ENCODE peak calls at places on chromosomes 5 and 9, in four cellular contexts. One of them, this sample, is unnamed.

GRCh38 chr9:124502711-124503702 is 4.2 kb downstream of the NR5A1 start:
- DNase-seq in uterus: no peak
- DNase-seq in upper lobe of left lung: no peak
- DNase-seq in ovary: peak; percentile 43
- DNase-seq in this sample: no peak

GRCh38 chr5:43227655-43228054 is 35.6 kb downstream of the NIM1K start:
- DNase-seq in upper lobe of left lung: no peak
- DNase-seq in ovary: no peak
- DNase-seq in uterus: no peak
- DNase-seq in this sample: no peak

GRCh38 chr9:97041898-97042297 is 3.0 kb upstream of the CTSV start:
- DNase-seq in ovary: no peak
- DNase-seq in uterus: no peak
- DNase-seq in upper lobe of left lung: no peak
- DNase-seq in this sample: no peak

GRCh38 chr5:88732181-88732633 is 150.8 kb downstream of the MEF2C start:
- DNase-seq in ovary: peak; percentile 38
- DNase-seq in uterus: peak; percentile 36
- DNase-seq in upper lobe of left lung: peak; percentile 53
- DNase-seq in this sample: no peak

GRCh38 chr5:175246242-175246891 is 197.6 kb downstream of the DRD1 start:
- DNase-seq in ovary: no peak
- DNase-seq in upper lobe of left lung: no peak
- DNase-seq in uterus: peak; percentile 15
- DNase-seq in this sample: no peak

GRCh38 chr5:5886812-5887486 is 464.5 kb downstream of the ICE1 start:
- DNase-seq in uterus: no peak
- DNase-seq in upper lobe of left lung: peak; percentile 33
- DNase-seq in ovary: no peak
- DNase-seq in this sample: peak; percentile 52

GRCh38 chr5:122040903-122041302 is 37.2 kb downstream of the LOX start:
- DNase-seq in upper lobe of left lung: no peak
- DNase-seq in uterus: no peak
- DNase-seq in ovary: no peak
- DNase-seq in this sample: no peak

GRCh38 chr5:149320791-149321330 is 24.4 kb upstream of the GRPEL2 start:
- DNase-seq in uterus: peak; percentile 83
- DNase-seq in ovary: peak; percentile 94
- DNase-seq in upper lobe of left lung: peak; percentile 84
- DNase-seq in this sample: peak; percentile 88

GRCh38 chr5:77893225-77893860 is 117.2 kb upstream of the TBCA start:
- DNase-seq in upper lobe of left lung: no peak
- DNase-seq in ovary: no peak
- DNase-seq in uterus: no peak
- DNase-seq in this sample: no peak

GRCh38 chr5:150138551-150139265 is 16.9 kb downstream of the PDGFRB start:
- DNase-seq in ovary: peak; percentile 87
- DNase-seq in uterus: peak; percentile 72
- DNase-seq in upper lobe of left lung: no peak
- DNase-seq in this sample: peak; percentile 67

GRCh38 chr5:163190283-163190682 is 247.1 kb upstream of the CCNG1 start:
- DNase-seq in uterus: no peak
- DNase-seq in upper lobe of left lung: no peak
- DNase-seq in ovary: no peak
- DNase-seq in this sample: no peak

GRCh38 chr9:126154182-126154827 is 172.3 kb upstream of the MVB12B start:
- DNase-seq in uterus: no peak
- DNase-seq in upper lobe of left lung: no peak
- DNase-seq in ovary: peak; percentile 10
- DNase-seq in this sample: peak; percentile 19

GRCh38 chr5:44167540-44167939 is 221.7 kb downstream of the FGF10 start:
- DNase-seq in upper lobe of left lung: no peak
- DNase-seq in ovary: no peak
- DNase-seq in uterus: no peak
- DNase-seq in this sample: no peak

GRCh38 chr5:13108281-13108680 is 836.2 kb downstream of the DNAH5 start:
- DNase-seq in upper lobe of left lung: no peak
- DNase-seq in ovary: no peak
- DNase-seq in uterus: no peak
- DNase-seq in this sample: no peak

GRCh38 chr5:65262590-65263189 is 219.0 kb downstream of the ADAMTS6 start:
- DNase-seq in uterus: peak; percentile 15
- DNase-seq in upper lobe of left lung: no peak
- DNase-seq in ovary: peak; percentile 39
- DNase-seq in this sample: no peak

GRCh38 chr9:115615821-115616665 is 498.1 kb upstream of the TNC start:
- DNase-seq in upper lobe of left lung: no peak
- DNase-seq in uterus: no peak
- DNase-seq in ovary: no peak
- DNase-seq in this sample: no peak

GRCh38 chr9:136107953-136108647 is 10.6 kb downstream of the TMEM250 start:
- DNase-seq in uterus: no peak
- DNase-seq in ovary: no peak
- DNase-seq in upper lobe of left lung: no peak
- DNase-seq in this sample: no peak
- H3K4me1 ChIP-seq in uterus: peaks cover 20% of the 10 kb centered on the region
- H3K4me1 ChIP-seq in ovary: peaks cover 17% of the 10 kb centered on the region
- H3K4me1 ChIP-seq in upper lobe of left lung: peaks cover 59% of the 10 kb centered on the region
- H3K4me1 ChIP-seq in this sample: peaks cover 81% of the 10 kb centered on the region

GRCh38 chr9:113504725-113505590 is 41.4 kb downstream of the RGS3 start:
- DNase-seq in upper lobe of left lung: no peak
- DNase-seq in ovary: peak; percentile 50
- DNase-seq in uterus: no peak
- DNase-seq in this sample: no peak

GRCh38 chr9:113501821-113502220 is 38.3 kb downstream of the RGS3 start:
- DNase-seq in ovary: no peak
- DNase-seq in upper lobe of left lung: no peak
- DNase-seq in uterus: no peak
- DNase-seq in this sample: no peak

GRCh38 chr9:113503131-113503541 is 39.6 kb downstream of the RGS3 start:
- DNase-seq in upper lobe of left lung: no peak
- DNase-seq in uterus: no peak
- DNase-seq in ovary: no peak
- DNase-seq in this sample: no peak

GRCh38 chr9:113502427-113503008 is 39.0 kb downstream of the RGS3 start:
- DNase-seq in upper lobe of left lung: no peak
- DNase-seq in uterus: no peak
- DNase-seq in ovary: no peak
- DNase-seq in this sample: no peak

DNA sequence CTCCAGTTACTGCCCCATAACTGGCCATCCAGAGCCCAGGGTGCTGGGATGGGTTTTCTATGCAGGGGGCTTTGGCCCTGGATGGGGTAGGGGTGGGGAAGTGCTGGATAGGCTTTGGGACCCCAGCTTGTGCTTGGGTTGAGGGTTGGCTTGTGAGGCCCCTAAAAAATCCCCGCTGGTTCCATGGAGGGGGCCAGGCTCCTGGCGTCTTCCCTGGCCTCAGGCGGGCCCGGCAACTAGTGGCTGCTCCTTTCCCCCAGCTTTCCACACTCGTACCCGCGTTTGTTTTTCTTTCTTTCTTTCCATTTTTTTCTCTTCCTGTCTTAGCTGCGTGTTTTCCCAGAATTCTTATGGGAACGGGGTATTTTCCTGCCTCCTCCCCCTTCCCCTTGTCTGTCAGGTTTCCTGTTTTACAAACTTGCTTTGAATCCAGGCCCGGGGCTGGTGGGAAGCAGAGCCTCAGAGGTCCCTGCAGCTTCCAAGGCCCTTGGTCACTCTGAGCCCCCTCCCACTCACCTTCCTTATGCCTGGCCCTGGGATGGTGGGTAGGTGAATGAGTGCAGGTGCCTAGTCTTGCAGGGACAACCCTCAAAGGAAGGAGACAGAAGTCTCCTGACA is 40.2 kb downstream of the RGS3 start:
- DNase-seq in uterus: no peak
- DNase-seq in upper lobe of left lung: no peak
- DNase-seq in ovary: peak; percentile 17
- DNase-seq in this sample: no peak
- TF ChIP-seq POLR2A in uterus: no peak
- TF ChIP-seq POLR2A in upper lobe of left lung: no peak
- TF ChIP-seq POLR2A in ovary: no peak
- TF ChIP-seq POLR2A in this sample: no peak

DNA sequence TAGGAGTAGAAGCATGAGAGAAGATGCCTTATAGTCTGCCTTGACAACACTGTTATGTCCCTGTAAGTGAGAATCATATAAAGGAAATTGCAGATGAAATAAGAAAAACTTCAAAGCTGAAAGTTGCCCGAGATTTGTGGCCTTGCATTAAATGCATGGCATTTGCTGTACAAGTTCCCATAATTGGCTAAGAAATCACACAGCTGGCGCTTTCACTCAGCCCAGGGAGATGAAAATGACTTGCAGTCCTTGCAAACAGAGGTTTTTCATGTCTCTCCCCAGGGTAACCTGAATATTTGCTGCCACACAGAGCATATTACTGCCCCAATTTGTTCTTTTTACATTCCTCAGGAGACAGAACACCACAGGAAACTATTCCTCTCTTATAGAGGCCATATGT is 174.8 kb downstream of the FAM114A2 start:
- DNase-seq in uterus: no peak
- DNase-seq in ovary: no peak
- DNase-seq in upper lobe of left lung: no peak
- DNase-seq in this sample: no peak
- H3K4me1 ChIP-seq in uterus: no peaks in the 10 kb centered on the region
- H3K4me1 ChIP-seq in ovary: no peaks in the 10 kb centered on the region
- H3K4me1 ChIP-seq in upper lobe of left lung: no peaks in the 10 kb centered on the region
- H3K4me1 ChIP-seq in this sample: no peaks in the 10 kb centered on the region

DNA sequence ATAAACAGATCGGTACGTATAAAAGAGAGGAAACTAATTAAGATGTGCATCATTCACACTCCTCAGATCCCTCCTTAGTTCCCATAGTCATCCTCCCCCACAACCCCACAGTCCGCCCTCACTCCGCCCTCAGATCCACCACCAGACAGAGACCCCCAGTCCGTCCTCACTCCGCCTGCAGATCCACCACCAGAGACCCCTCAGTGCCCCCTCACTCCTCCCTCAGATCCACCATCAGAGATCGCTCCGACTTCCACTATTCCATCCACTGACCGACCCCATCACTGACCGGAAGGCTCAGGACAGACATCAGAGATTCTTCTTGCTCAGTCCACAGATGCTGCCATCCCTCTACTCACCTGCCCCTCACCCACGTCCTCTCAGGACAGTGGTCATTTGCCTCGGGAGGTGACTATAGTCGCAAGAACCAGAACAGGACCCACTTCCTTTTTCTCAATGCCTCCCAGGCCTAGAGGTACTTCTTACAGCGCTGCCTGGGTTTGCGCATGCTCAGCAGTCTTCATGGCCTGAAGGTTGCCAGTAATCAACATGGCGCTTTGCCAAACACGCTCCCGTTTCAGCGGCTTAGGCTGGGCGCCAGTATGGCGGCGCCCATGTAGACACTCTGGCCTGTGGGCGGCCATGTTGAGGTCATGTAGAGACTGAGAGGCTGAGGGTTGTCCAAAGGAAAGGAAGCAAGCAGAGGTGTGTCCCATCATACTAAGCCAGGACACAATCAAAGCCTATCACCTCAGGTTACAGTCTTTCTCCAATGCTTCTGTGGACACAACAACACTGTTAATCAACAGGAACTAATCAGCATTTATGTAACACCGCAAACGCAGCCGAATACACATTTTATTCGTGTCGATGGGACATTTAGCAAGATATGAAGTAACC is at the start of gene ZNF484:
- DNase-seq in upper lobe of left lung: peak; percentile 99
- DNase-seq in uterus: peak; percentile 97
- DNase-seq in ovary: peak; percentile 98
- DNase-seq in this sample: peak; percentile 99
- TF ChIP-seq POLR2A in upper lobe of left lung: peak; percentile 51
- TF ChIP-seq POLR2A in uterus: no peak
- TF ChIP-seq POLR2A in ovary: no peak
- TF ChIP-seq POLR2A in this sample: no peak

DNA sequence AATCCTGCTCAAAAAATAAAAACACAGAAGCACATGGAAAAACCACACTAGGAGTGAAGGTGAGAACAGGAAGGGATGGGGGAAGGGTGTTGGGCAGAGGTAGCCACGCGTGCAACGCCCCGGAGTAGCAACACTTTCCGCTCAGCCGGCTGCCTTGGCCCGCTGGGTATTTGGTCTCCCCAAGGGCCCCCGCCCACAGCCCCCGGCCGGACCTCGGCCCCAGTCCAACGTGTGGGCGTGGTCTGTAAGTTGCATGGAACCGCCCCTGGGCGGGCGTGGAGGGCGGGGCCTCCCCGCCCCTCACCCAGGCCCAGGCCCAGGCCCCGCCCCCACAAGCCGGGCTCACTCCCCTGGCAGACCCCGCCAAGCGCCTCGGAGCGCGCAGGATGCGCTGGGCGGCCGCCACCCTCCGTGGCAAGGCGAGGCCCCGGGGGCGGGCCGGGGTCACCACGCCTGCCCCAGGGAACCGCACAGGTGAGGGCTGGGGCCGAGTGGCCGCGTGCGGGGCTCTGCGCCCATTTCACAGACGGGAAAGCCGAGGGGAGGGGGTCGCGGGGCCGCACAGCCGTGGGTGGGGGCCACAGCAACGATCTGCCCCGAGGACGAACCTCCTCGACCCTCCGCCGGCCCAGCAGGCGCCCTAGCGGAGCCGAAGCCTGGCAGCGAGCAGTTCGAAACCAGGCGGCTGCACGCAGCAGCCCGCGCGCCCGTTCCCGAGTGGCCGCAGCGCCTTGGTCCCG is at the start of gene SUSD3:
- DNase-seq in uterus: peak; percentile 84
- DNase-seq in ovary: peak; percentile 96
- DNase-seq in upper lobe of left lung: peak; percentile 85
- DNase-seq in this sample: peak; percentile 76
- H3K4me1 ChIP-seq in uterus: peaks cover 24% of the 10 kb centered on the region
- H3K4me1 ChIP-seq in ovary: peaks cover 41% of the 10 kb centered on the region
- H3K4me1 ChIP-seq in upper lobe of left lung: peaks cover 41% of the 10 kb centered on the region
- H3K4me1 ChIP-seq in this sample: peaks cover 66% of the 10 kb centered on the region

GRCh38 chr5:160418561-160419457 is at the start of gene SLU7:
- DNase-seq in uterus: peak; percentile 96
- DNase-seq in ovary: peak; percentile 96
- DNase-seq in upper lobe of left lung: peak; percentile 94
- DNase-seq in this sample: peak; percentile 96
- TF ChIP-seq POLR2A in uterus: peak; percentile 68
- TF ChIP-seq POLR2A in ovary: peak; percentile 81
- TF ChIP-seq POLR2A in upper lobe of left lung: peak; percentile 78
- TF ChIP-seq POLR2A in this sample: no peak

GRCh38 chr5:15638341-15638740 is 138.4 kb downstream of the FBXL7 start:
- DNase-seq in ovary: no peak
- DNase-seq in uterus: no peak
- DNase-seq in upper lobe of left lung: no peak
- DNase-seq in this sample: no peak
- H3K4me1 ChIP-seq in ovary: peaks cover 9% of the 10 kb centered on the region
- H3K4me1 ChIP-seq in uterus: peaks cover 6% of the 10 kb centered on the region
- H3K4me1 ChIP-seq in upper lobe of left lung: no peaks in the 10 kb centered on the region
- H3K4me1 ChIP-seq in this sample: no peaks in the 10 kb centered on the region

This sample was measured in stomach.